ENCODE peak calls at places on chromosome 3, in eight cellular contexts. K, U, T, L, W, Q, P and F are unnamed samples.

GRCh38 chr3:65992106-65992505 is 46.6 kb downstream of the MAGI1 start:
- DNase-seq in K (no peak), U (no peak), T (no peak), L (no peak), W (no peak), Q (peak), P (peak), F (peak)

GRCh38 chr3:33318709-33319380 is 41.6 kb downstream of the FBXL2 start:
- DNase-seq in K (no peak), U (no peak), T (no peak), L (no peak), W (peak), Q (no peak), P (peak), F (no peak)

GRCh38 chr3:52532517-52532837 is 1.2 kb downstream of the NT5DC2 start:
- DNase-seq in K (peak), U (no peak), T (no peak), L (peak), W (no peak), Q (peak), P (peak), F (peak)

GRCh38 chr3:29319798-29320197 is 38.9 kb downstream of the RBMS3 start:
- DNase-seq in K (no peak), U (no peak), T (no peak), L (no peak), W (no peak), Q (no peak), P (no peak), F (no peak)

GRCh38 chr3:55434789-55435188 is 52.3 kb downstream of the WNT5A start:
- DNase-seq in K (peak), U (peak), T (no peak), L (peak), W (no peak), Q (peak), P (peak), F (peak)

GRCh38 chr3:143158549-143158988 is 39.0 kb downstream of the CHST2 start:
- DNase-seq in K (no peak), U (no peak), T (no peak), L (no peak), W (no peak), Q (peak), P (no peak), F (peak)

GRCh38 chr3:25782938-25783660 is at the start of gene NGLY1:
- DNase-seq in K (peak), U (peak), T (peak), L (peak), W (peak), Q (peak), P (peak), F (peak)

GRCh38 chr3:184549793-184550585 is 11.6 kb upstream of the EPHB3 start:
- DNase-seq in K (no peak), U (no peak), T (peak), L (no peak), W (no peak), Q (no peak), P (no peak), F (no peak)

GRCh38 chr3:174439621-174440349 is 419.3 kb upstream of the NAALADL2 start:
- DNase-seq in K (peak), U (no peak), T (peak), L (no peak), W (no peak), Q (peak), P (peak), F (peak)

GRCh38 chr3:43699864-43700263 is 9.1 kb downstream of the ABHD5 start:
- DNase-seq in K (peak), U (no peak), T (no peak), L (no peak), W (no peak), Q (peak), P (peak), F (peak)
- TF ChIP-seq CTCF in K (peak), U (peak), T (no peak), L (no peak), W (peak), Q (peak), P (peak), F (peak)

GRCh38 chr3:122246214-122246613 is 62.7 kb downstream of the CASR start:
- DNase-seq in K (no peak), U (no peak), T (no peak), L (no peak), W (no peak), Q (no peak), P (no peak), F (no peak)
- H3K4me3 ChIP-seq in K (no peak), U (peak), T (no peak), L (no peak), W (no peak), Q (no peak), P (no peak), F (peak)

GRCh38 chr3:194267744-194268658 is 83.1 kb downstream of the CPN2 start:
- DNase-seq in K (peak), U (peak), T (no peak), L (no peak), W (no peak), Q (peak), P (peak), F (no peak)

GRCh38 chr3:194270627-194271458 is 80.3 kb downstream of the CPN2 start:
- DNase-seq in K (peak), U (peak), T (peak), L (peak), W (peak), Q (peak), P (peak), F (peak)

GRCh38 chr3:194271459-194272035 is 79.6 kb downstream of the CPN2 start:
- DNase-seq in K (no peak), U (no peak), T (no peak), L (no peak), W (no peak), Q (peak), P (peak), F (no peak)

GRCh38 chr3:194268659-194269487 is 82.3 kb downstream of the CPN2 start:
- DNase-seq in K (peak), U (peak), T (peak), L (no peak), W (no peak), Q (no peak), P (peak), F (no peak)

DNA sequence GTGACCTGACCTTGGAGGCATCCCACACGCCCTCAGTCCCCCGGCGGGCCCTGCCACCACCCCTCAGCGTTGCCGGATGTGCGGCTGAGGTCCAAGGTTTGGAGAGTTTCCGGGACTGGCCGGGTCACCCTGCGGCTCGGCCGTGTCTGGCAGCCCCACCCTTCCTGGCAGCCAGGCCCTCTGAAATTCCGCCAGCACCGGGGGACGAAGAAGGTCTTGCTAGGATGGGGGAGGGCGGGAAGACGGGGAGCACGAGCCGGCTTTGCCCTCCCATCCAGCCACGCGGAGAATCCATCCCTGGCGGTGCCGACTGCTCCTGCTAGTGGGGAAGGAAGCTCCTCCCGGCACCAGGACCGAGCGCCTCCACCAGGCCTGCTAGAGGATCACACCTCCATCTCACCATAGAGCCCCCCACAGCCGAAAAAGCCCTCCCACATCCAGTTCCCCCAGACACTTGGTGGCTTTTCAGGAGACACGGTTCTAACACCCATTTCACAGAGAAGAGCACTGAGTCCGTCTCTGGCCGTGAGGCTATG is 81.5 kb downstream of the CPN2 start:
- DNase-seq in K (peak), U (peak), T (no peak), L (peak), W (no peak), Q (peak), P (peak), F (no peak)
- TF ChIP-seq CTCF in K (peak), U (peak), T (peak), L (no peak), W (peak), Q (peak), P (peak), F (no peak)

GRCh38 chr3:84759361-84759760 is 199.4 kb upstream of the CADM2 start:
- DNase-seq in K (no peak), U (no peak), T (no peak), L (no peak), W (no peak), Q (no peak), P (no peak), F (no peak)

GRCh38 chr3:84755860-84756259 is 202.9 kb upstream of the CADM2 start:
- DNase-seq in K (no peak), U (no peak), T (no peak), L (no peak), W (no peak), Q (no peak), P (no peak), F (no peak)
- H3K4me3 ChIP-seq in K (no peak), U (no peak), T (no peak), L (no peak), W (no peak), Q (no peak), P (no peak), F (no peak)